ENCODE peak calls at places on chromosome 15, in four cellular contexts. Z is PC-3, X is astrocyte of the spinal cord, Q is epithelial cell of esophagus. O is an unnamed sample.

GRCh38 chr15:74264081-74264501 is 28.0 kb downstream of the CCDC33 start:
- DNase-seq in X (no peak), Z (no peak), Q (no peak), O (no peak)

GRCh38 chr15:35293353-35294130 is 208.4 kb upstream of the NANOGP8 start:
- DNase-seq in Z (peak), Q (peak), X (peak), O (peak)

GRCh38 chr15:63156708-63157065 is 590 bp downstream of the RPS27L start:
- DNase-seq in Q (peak), Z (peak), X (peak), O (peak)

GRCh38 chr15:47618216-47618615 is 99.1 kb upstream of the SEMA6D start:
- DNase-seq in Q (no peak), X (no peak), Z (no peak), O (no peak)

GRCh38 chr15:98586066-98586465 is 62.3 kb upstream of the IGF1R start:
- DNase-seq in Z (no peak), Q (no peak), X (no peak), O (no peak)

GRCh38 chr15:80585544-80586018 is 109.5 kb upstream of the ABHD17C start:
- DNase-seq in Q (peak), Z (peak), X (no peak), O (no peak)

GRCh38 chr15:100133001-100133400 is 208.8 kb downstream of the ADAMTS17 start:
- DNase-seq in X (no peak), Q (no peak), Z (no peak), O (no peak)

GRCh38 chr15:48532938-48533337 is 112.6 kb downstream of the FBN1 start:
- DNase-seq in X (no peak), Q (no peak), Z (no peak), O (no peak)

GRCh38 chr15:41844814-41845213 is 6.2 kb downstream of the PLA2G4B start:
- DNase-seq in Q (no peak), X (no peak), Z (no peak), O (no peak)

GRCh38 chr15:56040081-56041035 is 46.9 kb upstream of the NEDD4 start:
- DNase-seq in Q (peak), Z (peak), X (peak), O (peak)

GRCh38 chr15:68695061-68695595 is 116.3 kb downstream of the CORO2B start:
- DNase-seq in Q (no peak), Z (no peak), X (no peak), O (no peak)

GRCh38 chr15:47513496-47513895 is 203.8 kb upstream of the SEMA6D start:
- DNase-seq in Q (peak), Z (no peak), X (peak), O (no peak)

GRCh38 chr15:29822685-29823459 is 604 bp upstream of the TJP1 start:
- DNase-seq in Q (peak), X (peak), Z (peak), O (peak)

GRCh38 chr15:57697588-57697987 is 8.9 kb upstream of the POLR2M start:
- DNase-seq in Q (no peak), X (no peak), Z (no peak), O (peak)

GRCh38 chr15:40900256-40901052 is 6.2 kb downstream of the VPS18 start:
- DNase-seq in Q (no peak), X (no peak), Z (no peak), O (no peak)

GRCh38 chr15:72835289-72835890 is 51.8 kb upstream of the ADPGK start:
- DNase-seq in X (no peak), Q (peak), Z (no peak), O (peak)

GRCh38 chr15:81097893-81098280 is 36.2 kb upstream of the CFAP161 start:
- DNase-seq in Z (peak), X (no peak), Q (no peak), O (peak)

GRCh38 chr15:81910997-81911396 is 134.8 kb downstream of the MEX3B start:
- DNase-seq in X (peak), Z (no peak), Q (no peak), O (no peak)

GRCh38 chr15:55990071-55990470 is 3.3 kb downstream of the NEDD4 start:
- DNase-seq in Z (no peak), Q (no peak), X (no peak), O (no peak)

GRCh38 chr15:62850791-62851291 is 191.7 kb upstream of the TPM1 start:
- DNase-seq in Z (peak), Q (peak), X (peak), O (peak)

GRCh38 chr15:87293016-87293415 is 963.5 kb downstream of the NTRK3 start:
- DNase-seq in Q (no peak), X (peak), Z (peak), O (no peak)

GRCh38 chr15:73331991-73332925 is 36.5 kb downstream of the HCN4 start:
- DNase-seq in Q (no peak), X (no peak), Z (no peak), O (no peak)

GRCh38 chr15:60119101-60119500 is 115.0 kb downstream of the FOXB1 start:
- DNase-seq in Z (no peak), X (no peak), Q (no peak), O (no peak)

GRCh38 chr15:96341465-96342142 is 11.1 kb downstream of the NR2F2 start:
- DNase-seq in Q (no peak), Z (no peak), X (no peak), O (peak)
- H3K4me3 ChIP-seq in Q (peak), Z (peak), X (peak), O (peak)

GRCh38 chr15:88636654-88637053 is 2.2 kb upstream of the ISG20 start:
- DNase-seq in Z (no peak), X (no peak), Q (peak), O (no peak)

GRCh38 chr15:88637841-88638625 is 783 bp upstream of the ISG20 start:
- DNase-seq in Z (no peak), Q (no peak), X (no peak), O (no peak)

GRCh38 chr15:88636039-88636438 is 2.8 kb upstream of the ISG20 start:
- DNase-seq in Z (peak), Q (peak), X (no peak), O (no peak)

GRCh38 chr15:88637436-88637835 is 1.4 kb upstream of the ISG20 start:
- DNase-seq in Z (no peak), X (no peak), Q (no peak), O (no peak)

DNA sequence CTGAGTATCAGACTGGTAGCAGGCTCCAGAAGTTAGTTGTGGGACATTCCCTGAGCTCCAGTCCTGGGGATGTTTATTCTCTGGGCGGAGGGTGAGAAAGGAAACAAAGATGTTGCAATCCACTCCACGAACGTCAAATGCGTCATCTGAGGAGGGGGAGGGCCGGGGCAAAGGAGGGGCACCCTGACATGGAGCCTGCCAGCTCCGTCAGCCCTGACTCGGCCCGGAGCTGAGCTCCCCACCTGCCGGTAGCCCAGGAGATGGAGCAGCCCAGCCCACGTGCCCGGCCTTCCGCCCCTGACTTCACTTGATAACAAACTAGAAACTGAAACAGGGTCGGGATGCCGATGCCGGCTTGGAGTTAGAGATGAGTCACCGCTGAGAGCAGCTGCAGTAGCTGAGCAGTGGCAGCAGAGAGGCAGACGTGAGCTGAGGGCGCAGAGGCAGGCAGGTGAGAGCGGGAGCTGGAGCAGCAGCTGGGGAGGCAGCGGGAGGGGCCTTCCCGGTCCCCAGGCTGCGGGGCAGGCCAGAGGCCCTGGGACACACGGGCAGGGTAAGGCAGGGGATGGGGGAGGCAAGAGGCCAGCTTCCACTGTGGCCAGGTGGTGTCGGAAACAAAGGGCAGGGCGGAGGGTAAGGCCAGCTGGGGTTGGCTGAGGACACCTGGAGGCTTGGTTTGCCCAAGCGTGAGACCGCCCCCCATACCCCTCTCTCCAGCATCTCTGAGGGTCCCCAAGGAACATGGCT is at the start of gene ISG20:
- DNase-seq in X (peak), Q (peak), Z (peak), O (peak)
- TF ChIP-seq CTCF in X (peak), Q (peak), Z (peak), O (peak)

GRCh38 chr15:43508421-43508820 is 9.0 kb upstream of the MAP1A start:
- DNase-seq in Q (no peak), X (no peak), Z (no peak), O (no peak)

GRCh38 chr15:43511012-43511885 is 6.2 kb upstream of the MAP1A start:
- DNase-seq in Z (peak), Q (peak), X (no peak), O (peak)

GRCh38 chr15:43509923-43510229 is 7.5 kb upstream of the MAP1A start:
- DNase-seq in Z (no peak), X (no peak), Q (no peak), O (no peak)

GRCh38 chr15:43509002-43509922 is 8.1 kb upstream of the MAP1A start:
- DNase-seq in Q (no peak), Z (no peak), X (no peak), O (peak)

GRCh38 chr15:43510230-43511011 is 7.0 kb upstream of the MAP1A start:
- DNase-seq in X (peak), Z (peak), Q (peak), O (peak)
- H3K4me3 ChIP-seq in X (peak), Z (peak), Q (peak), O (peak)

GRCh38 chr15:90818251-90819210 is 49.9 kb upstream of the FURIN start:
- DNase-seq in X (no peak), Z (no peak), Q (no peak), O (no peak)
- TF ChIP-seq CTCF in X (peak), Z (peak), Q (no peak), O (peak)

GRCh38 chr15:37481126-37481525 is 380.8 kb upstream of the MEIS2 start:
- DNase-seq in Q (no peak), Z (no peak), X (no peak), O (no peak)
- H3K4me3 ChIP-seq in Q (no peak), Z (no peak), X (no peak), O (no peak)

GRCh38 chr15:28084547-28084946 is 14.6 kb downstream of the OCA2 start:
- DNase-seq in Q (no peak), X (no peak), Z (no peak), O (no peak)
- TF ChIP-seq CTCF in Q (no peak), X (no peak), Z (no peak), O (no peak)

DNA sequence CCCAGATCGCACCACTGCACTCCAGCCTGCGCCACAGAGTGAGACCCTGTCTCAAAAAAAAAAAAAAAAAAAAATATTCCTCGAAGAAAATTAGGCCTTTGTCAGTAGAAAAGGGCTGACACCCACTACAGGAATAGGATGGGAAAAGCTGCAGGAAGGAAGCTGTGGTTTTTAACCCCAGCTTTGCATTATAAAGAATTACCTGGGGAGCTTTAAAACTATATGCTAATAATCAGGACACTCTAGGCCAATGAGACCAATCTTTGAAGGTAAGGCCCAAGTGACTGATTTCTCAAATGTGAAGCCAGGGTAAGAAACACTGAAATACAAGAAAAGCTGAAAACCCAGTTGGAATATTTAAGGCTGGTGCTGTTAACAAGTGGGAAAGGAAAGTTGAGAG is 74.3 kb downstream of the RBPMS2 start:
- DNase-seq in Q (no peak), X (no peak), Z (no peak), O (no peak)
- H3K4me3 ChIP-seq in Q (peak), X (no peak), Z (no peak), O (peak)

DNA sequence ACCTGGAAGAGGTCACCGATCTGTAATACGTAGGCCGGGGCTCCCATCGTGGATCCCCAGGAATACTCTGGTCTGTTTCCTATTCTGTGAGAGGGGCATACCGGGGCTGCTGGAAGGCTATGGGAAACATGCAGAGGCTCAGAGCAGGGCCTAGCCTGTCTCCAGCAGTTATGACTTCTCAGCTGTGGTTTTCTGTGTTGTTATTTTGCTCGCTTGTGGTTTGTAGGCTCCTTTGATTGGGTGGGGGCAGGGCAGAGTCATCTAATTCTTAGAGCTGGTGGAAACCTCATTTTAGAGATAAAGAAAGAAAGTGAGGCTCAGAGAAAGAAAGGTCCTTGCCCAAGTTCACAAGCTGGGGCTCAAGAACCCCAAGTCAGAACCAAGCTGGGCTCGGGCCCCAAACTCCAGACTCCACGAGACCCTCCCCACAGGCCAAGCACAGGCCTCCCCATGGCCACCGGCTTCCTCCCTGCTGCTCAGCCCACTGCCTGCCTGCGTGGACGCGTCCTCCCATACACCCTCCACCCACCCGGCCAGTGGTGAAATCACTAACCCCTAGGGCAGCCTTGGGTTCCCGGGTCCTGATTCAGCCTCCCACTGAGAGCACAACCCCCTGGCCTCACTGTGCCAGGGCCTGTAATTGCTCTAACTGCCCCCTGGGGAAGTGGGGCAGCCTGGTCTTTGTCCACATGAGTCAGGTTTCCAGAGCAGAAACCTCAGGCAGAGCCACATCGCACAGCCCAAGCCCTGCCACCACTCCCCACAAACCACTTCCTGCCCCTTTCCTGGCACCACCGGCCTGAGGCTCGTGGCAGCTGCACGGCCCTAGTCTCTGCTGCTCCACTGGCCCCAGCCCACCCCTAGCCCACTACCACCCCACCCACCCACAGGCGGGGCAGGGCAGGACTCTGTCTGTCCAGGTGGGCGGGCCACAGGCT is 270.8 kb downstream of the UACA start:
- DNase-seq in Q (peak), Z (peak), X (peak), O (peak)
- TF ChIP-seq CTCF in Q (peak), Z (no peak), X (peak), O (no peak)

O was measured in fibroblast of pulmonary artery.